ENCODE peak calls at places on chromosomes 2 and 18, in five cellular contexts. U is neuronal stem cell, C is IMR-90, O is H9, P is trophoblast cell. E is an unnamed sample.

GRCh38 chr18:46899274-46899948 is 17.9 kb downstream of the PIAS2 start:
- DNase-seq in U (peak), C (peak), O (peak), P (no peak), E (peak)

GRCh38 chr2:238864207-238865014 is 16.5 kb downstream of the TWIST2 start:
- DNase-seq in U (peak), C (peak), O (peak), P (peak), E (peak)

GRCh38 chr2:63589148-63589972 is 597 bp downstream of the MDH1 start:
- DNase-seq in U (no peak), C (no peak), O (no peak), P (no peak), E (peak)

GRCh38 chr2:209331291-209331844 is 92.5 kb upstream of the MAP2 start:
- DNase-seq in U (no peak), C (peak), O (no peak), P (peak), E (peak)

GRCh38 chr2:11074246-11074820 is 80.9 kb upstream of the SLC66A3 start:
- DNase-seq in U (no peak), C (no peak), O (no peak), P (no peak), E (no peak)

GRCh38 chr2:37156071-37156856 is 516 bp downstream of the EIF2AK2 start:
- DNase-seq in U (no peak), C (peak), O (peak), P (peak), E (peak)

GRCh38 chr2:217617496-217618085 is 385.2 kb downstream of the TNS1 start:
- DNase-seq in U (no peak), C (peak), O (no peak), P (no peak), E (no peak)

GRCh38 chr18:63085611-63086010 is 234.0 kb downstream of the BCL2 start:
- DNase-seq in U (no peak), C (no peak), O (no peak), P (no peak), E (no peak)

GRCh38 chr2:200296118-200296517 is 10.4 kb upstream of the SPATS2L start:
- DNase-seq in U (no peak), C (no peak), O (no peak), P (no peak), E (no peak)

GRCh38 chr18:59057969-59058368 is 81.7 kb upstream of the SEC11C start:
- DNase-seq in U (no peak), C (peak), O (no peak), P (no peak), E (no peak)

GRCh38 chr2:239647037-239647436 is 246.2 kb upstream of the HDAC4 start:
- DNase-seq in U (no peak), C (no peak), O (no peak), P (no peak), E (no peak)

GRCh38 chr2:219362524-219363164 is 25.1 kb downstream of the DNPEP start:
- DNase-seq in U (no peak), C (peak), O (no peak), P (peak), E (peak)

GRCh38 chr18:55206941-55207340 is 247.7 kb upstream of the CCDC68 start:
- DNase-seq in U (no peak), C (peak), O (no peak), P (no peak), E (no peak)

GRCh38 chr2:44528595-44528994 is 166.8 kb downstream of the CAMKMT start:
- DNase-seq in U (no peak), C (peak), O (no peak), P (no peak), E (no peak)
- H3K9ac ChIP-seq in U (no peak), C (no peak), O (no peak), P (no peak), E (no peak)

DNA sequence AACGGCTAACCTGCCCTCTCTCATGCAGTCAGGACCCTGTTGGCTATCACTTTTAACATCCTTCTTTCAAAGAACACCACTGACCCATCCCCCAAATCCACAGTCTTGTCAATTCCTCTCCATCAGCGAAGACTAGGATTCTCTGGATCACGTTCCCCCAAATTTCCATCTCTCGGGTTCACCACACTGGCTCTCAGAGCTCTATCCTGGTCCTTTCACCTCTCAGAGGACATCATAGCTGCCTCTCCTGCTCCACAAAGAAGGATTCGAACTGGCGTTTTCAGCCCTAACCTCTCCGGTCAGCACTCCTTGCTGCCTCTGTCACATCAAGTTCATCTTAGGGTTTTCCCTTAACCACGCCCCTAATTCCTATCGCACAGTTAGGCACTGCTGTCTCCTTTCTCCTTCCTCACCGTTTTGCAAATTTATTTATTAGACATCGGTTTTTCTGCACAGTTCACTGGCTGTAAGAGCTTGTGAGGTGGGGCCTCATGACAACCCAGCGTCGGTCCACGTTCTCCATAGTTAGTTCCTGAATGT is 247.5 kb upstream of the PXDN start:
- DNase-seq in U (no peak), C (no peak), O (no peak), P (no peak), E (no peak)
- H2BK5ac ChIP-seq in U (no peak), C (no peak), O (no peak), P (no peak), E (no peak)

GRCh38 chr2:237075749-237076599 is 9.7 kb upstream of the COPS8 start:
- DNase-seq in U (no peak), C (peak), O (no peak), P (no peak), E (no peak)

GRCh38 chr2:237085261-237086221 is at the start of gene COPS8:
- DNase-seq in U (peak), C (peak), O (peak), P (peak), E (peak)

GRCh38 chr2:237083026-237083425 is 2.7 kb upstream of the COPS8 start:
- DNase-seq in U (no peak), C (no peak), O (no peak), P (no peak), E (no peak)

GRCh38 chr2:237084444-237084843 is 1.2 kb upstream of the COPS8 start:
- DNase-seq in U (no peak), C (no peak), O (no peak), P (no peak), E (no peak)

DNA sequence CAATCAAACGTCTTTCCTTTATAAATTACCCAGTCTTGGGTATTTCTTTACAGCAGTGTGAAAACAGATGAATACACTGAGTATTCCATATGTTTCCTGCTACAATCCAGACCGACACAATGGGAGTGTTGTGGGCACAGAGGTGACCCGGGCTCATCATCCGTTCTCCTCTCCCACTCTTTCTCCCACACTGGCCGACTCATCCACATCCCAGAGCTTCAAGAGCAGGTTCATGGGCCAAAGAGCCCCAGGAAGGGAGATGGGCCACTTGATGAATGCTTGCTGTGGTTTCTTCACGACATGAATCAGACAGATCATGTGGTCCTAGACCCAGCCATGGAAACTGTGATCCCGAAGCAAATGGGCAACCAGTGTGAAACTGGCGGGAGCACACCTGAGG is 4.1 kb upstream of the COPS8 start:
- DNase-seq in U (no peak), C (peak), O (no peak), P (no peak), E (no peak)
- H3K9ac ChIP-seq in U (no peak), C (no peak), O (no peak), P (no peak), E (no peak)

GRCh38 chr2:65660340-65660739 is 227.9 kb upstream of the SPRED2 start:
- DNase-seq in U (no peak), C (peak), O (no peak), P (peak), E (peak)

GRCh38 chr2:65658871-65659270 is 226.5 kb upstream of the SPRED2 start:
- DNase-seq in U (no peak), C (peak), O (no peak), P (no peak), E (no peak)

GRCh38 chr2:65656152-65656718 is 223.8 kb upstream of the SPRED2 start:
- DNase-seq in U (no peak), C (no peak), O (no peak), P (no peak), E (no peak)

GRCh38 chr2:65655000-65655399 is 222.6 kb upstream of the SPRED2 start:
- DNase-seq in U (no peak), C (no peak), O (no peak), P (no peak), E (no peak)

DNA sequence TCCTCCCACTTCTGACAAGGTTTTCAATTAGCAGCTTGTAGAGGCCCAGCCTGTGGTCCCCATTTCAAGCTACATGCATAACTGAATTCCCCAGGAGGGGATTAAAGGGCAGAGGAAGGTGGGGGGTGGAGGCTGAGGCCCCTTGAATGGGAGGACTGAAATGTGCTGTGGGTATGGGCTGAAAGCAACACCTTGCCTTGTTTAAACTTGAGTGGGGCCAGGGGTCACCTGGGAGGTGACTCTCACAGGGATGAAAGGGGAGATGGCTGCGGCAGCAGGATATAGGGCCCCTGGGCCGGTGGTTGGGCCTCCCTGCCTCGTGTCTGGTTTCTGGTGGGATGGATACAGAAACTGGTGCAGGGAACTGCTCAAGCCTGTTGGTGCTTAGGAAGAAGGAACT is 225.9 kb upstream of the SPRED2 start:
- DNase-seq in U (no peak), C (no peak), O (no peak), P (no peak), E (no peak)
- H2BK5ac ChIP-seq in U (peak), C (no peak), O (no peak), P (no peak), E (no peak)

GRCh38 chr2:191636235-191636543 is 41.7 kb upstream of the NABP1 start:
- DNase-seq in U (no peak), C (peak), O (no peak), P (no peak), E (peak)
- H3K9ac ChIP-seq in U (no peak), C (peak), O (no peak), P (no peak), E (no peak)

DNA sequence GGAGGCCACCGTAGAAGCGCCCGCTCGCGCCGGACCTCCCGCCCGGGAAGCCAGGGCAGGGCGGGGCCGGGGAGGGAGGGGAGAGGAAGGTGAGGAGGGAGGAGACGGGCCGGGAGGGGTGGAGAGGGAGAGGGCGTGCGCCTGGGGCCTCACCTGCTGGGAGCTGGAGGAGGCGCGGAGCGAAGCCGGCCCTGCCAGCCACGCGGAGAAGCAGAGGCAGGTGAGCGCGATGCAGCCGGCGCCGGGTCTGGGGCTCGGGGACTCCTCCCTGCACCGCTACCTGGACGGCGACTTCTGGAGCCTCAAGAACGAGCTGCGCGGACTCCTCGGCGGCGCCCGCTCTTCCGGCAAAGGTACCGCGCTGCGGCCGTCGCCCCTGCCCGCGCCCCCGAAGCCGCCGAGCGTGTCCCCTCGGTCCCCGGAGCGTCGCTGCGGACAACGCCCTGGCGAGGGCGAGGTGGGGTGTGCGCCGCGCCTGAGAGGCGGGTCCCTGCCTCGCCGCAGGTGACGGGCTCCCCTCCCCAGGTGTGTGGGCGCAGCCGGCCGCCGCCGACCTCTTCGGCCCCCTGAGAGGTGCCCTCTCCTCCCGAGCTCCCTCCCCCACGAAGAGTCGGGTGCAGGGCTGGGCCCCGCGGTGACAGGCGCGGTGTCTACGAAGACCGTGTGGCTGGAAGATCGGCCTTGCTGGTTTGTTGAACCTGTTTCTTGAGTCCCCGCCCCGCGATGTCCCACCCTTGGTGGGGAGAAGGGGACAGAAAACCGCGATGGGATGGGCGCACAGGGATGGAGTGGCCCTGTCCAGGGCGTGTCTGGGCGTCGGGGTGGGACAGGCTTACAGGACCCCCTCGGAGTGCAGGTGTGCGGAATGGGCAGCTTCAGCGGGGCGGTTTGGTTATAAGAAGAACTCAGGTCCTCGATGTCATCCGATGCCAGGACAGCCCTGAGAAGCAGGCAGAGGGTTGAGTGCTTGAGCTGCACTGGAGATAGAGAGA is at the start of gene ACOXL:
- DNase-seq in U (no peak), C (no peak), O (peak), P (peak), E (peak)
- H2BK5ac ChIP-seq in U (peak), C (no peak), O (no peak), P (no peak), E (no peak)

E was measured in mesendoderm.